ENCODE peak calls at places on chromosome 17, in nine cellular contexts. U, S, F, G, Z, P, L, B and O are unnamed samples.

GRCh38 chr17:59105852-59106462 is 723 bp downstream of the TRIM37 start:
- DNase-seq in U (peak; percentile 71), S (peak; percentile 63), F (peak; percentile 65), G (peak; percentile 53), Z (peak; percentile 79), P (peak; percentile 77), L (peak; percentile 76), B (peak; percentile 77), O (peak; percentile 56)

GRCh38 chr17:80246266-80246681 is 14.4 kb upstream of the RNF213 start:
- DNase-seq in U (no peak), S (no peak), F (no peak), G (no peak), Z (no peak), P (no peak), L (no peak), B (no peak), O (no peak)

GRCh38 chr17:80779336-80779735 is 212.3 kb upstream of the CHMP6 start:
- DNase-seq in U (no peak), S (no peak), F (no peak), G (no peak), Z (peak; percentile 59), P (no peak), L (no peak), B (no peak), O (no peak)

GRCh38 chr17:45889579-45889978 is 4.8 kb upstream of the MAPT start:
- DNase-seq in U (no peak), S (no peak), F (no peak), G (no peak), Z (no peak), P (no peak), L (no peak), B (no peak), O (no peak)

GRCh38 chr17:70238228-70238627 is 68.9 kb downstream of the KCNJ2 start:
- DNase-seq in U (no peak), S (no peak), F (no peak), G (no peak), Z (no peak), P (no peak), L (no peak), B (no peak), O (no peak)

GRCh38 chr17:49975531-49975930 is 6.5 kb downstream of the DLX4 start:
- DNase-seq in U (no peak), S (no peak), F (no peak), G (no peak), Z (no peak), P (no peak), L (no peak), B (no peak), O (no peak)

GRCh38 chr17:76213491-76213890 is 26.8 kb downstream of the RNF157 start:
- DNase-seq in U (no peak), S (no peak), F (no peak), G (no peak), Z (no peak), P (no peak), L (no peak), B (no peak), O (no peak)

GRCh38 chr17:45320349-45320930 is 3.6 kb upstream of the MAP3K14 start:
- DNase-seq in U (no peak), S (no peak), F (peak; percentile 71), G (no peak), Z (no peak), P (no peak), L (no peak), B (peak; percentile 37), O (no peak)

GRCh38 chr17:72687941-72688340 is 404.5 kb downstream of the SLC39A11 start:
- DNase-seq in U (no peak), S (no peak), F (no peak), G (no peak), Z (no peak), P (no peak), L (no peak), B (no peak), O (no peak)

GRCh38 chr17:44522883-44523671 is 19.9 kb upstream of the GPATCH8 start:
- DNase-seq in U (no peak), S (peak; percentile 48), F (peak; percentile 53), G (peak; percentile 50), Z (peak; percentile 80), P (peak; percentile 62), L (peak; percentile 7), B (no peak), O (no peak)

GRCh38 chr17:4476512-4477070 is 22.1 kb upstream of the SPNS2 start:
- DNase-seq in U (no peak), S (no peak), F (peak; percentile 68), G (no peak), Z (no peak), P (no peak), L (no peak), B (no peak), O (no peak)